ENCODE peak calls at places on chromosomes 6 and 20, in five cellular contexts. L is iPS DF 6.9, A is NCI-H460, P is ecto neural progenitor cell, S is HTR-8/SVneo. M is an unnamed sample.

GRCh38 chr6:150478651-150479498 is 110.1 kb downstream of the IYD start:
- DNase-seq in L (no peak), A (no peak), P (no peak), S (no peak), M (no peak)

GRCh38 chr6:134041093-134041492 is 11.3 kb downstream of the SLC2A12 start:
- DNase-seq in L (no peak), A (peak; percentile 51), P (no peak), S (peak; percentile 57), M (no peak)

GRCh38 chr6:161395832-161396231 is 122.0 kb upstream of the AGPAT4 start:
- DNase-seq in L (no peak), A (no peak), P (no peak), S (no peak), M (no peak)

GRCh38 chr6:148700047-148700712 is 46.6 kb upstream of the UST start:
- DNase-seq in L (no peak), A (no peak), P (no peak), S (no peak), M (no peak)

GRCh38 chr20:56826971-56827645 is 198.0 kb downstream of the TFAP2C start:
- DNase-seq in L (no peak), A (no peak), P (no peak), S (no peak), M (no peak)

GRCh38 chr20:33822423-33822822 is 11.3 kb downstream of the CHMP4B start:
- DNase-seq in L (no peak), A (no peak), P (no peak), S (no peak), M (no peak)

GRCh38 chr20:3768342-3769130 is 983 bp upstream of the ADISSP start:
- DNase-seq in L (no peak), A (peak; percentile 53), P (peak; percentile 90), S (peak; percentile 69), M (peak; percentile 91)

GRCh38 chr6:1745814-1746213 is 136.1 kb downstream of the FOXC1 start:
- DNase-seq in L (no peak), A (no peak), P (no peak), S (no peak), M (peak; percentile 61)

GRCh38 chr6:96862560-96862959 is 25.3 kb upstream of the GPR63 start:
- DNase-seq in L (no peak), A (no peak), P (no peak), S (no peak), M (no peak)

M was measured in nephron progenitor cell.